ENCODE peak calls at places on chromosomes 7 and 10, in seven cellular contexts. One of them, this sample, is unnamed. For H3K4me1, the result is how much of the 10 kb centered on the place peaks cover.

GRCh38 chr10:27679996-27680395 is 65.6 kb downstream of the MKX start:
- DNase-seq in neuronal stem cell: no peak
- DNase-seq in H9: no peak
- DNase-seq in H1: no peak
- DNase-seq in IMR-90: no peak
- DNase-seq in mesenchymal stem cell: no peak
- DNase-seq in trophoblast cell: peak
- DNase-seq in this sample: peak

GRCh38 chr10:58967551-58968418 is 208.7 kb upstream of the PHYHIPL start:
- DNase-seq in neuronal stem cell: peak
- DNase-seq in H9: peak
- DNase-seq in H1: peak
- DNase-seq in IMR-90: no peak
- DNase-seq in mesenchymal stem cell: peak
- DNase-seq in trophoblast cell: peak
- DNase-seq in this sample: peak

GRCh38 chr7:105426606-105427146 is 38.0 kb upstream of the SRPK2 start:
- DNase-seq in neuronal stem cell: no peak
- DNase-seq in H9: no peak
- DNase-seq in H1: no peak
- DNase-seq in IMR-90: no peak
- DNase-seq in mesenchymal stem cell: no peak
- DNase-seq in trophoblast cell: no peak
- DNase-seq in this sample: no peak

GRCh38 chr10:49512121-49512809 is 26.7 kb downstream of the ERCC6 start:
- DNase-seq in neuronal stem cell: no peak
- DNase-seq in H9: no peak
- DNase-seq in H1: no peak
- DNase-seq in IMR-90: peak
- DNase-seq in mesenchymal stem cell: peak
- DNase-seq in trophoblast cell: peak
- DNase-seq in this sample: peak

GRCh38 chr10:124959564-124959963 is 17.6 kb downstream of the ZRANB1 start:
- DNase-seq in neuronal stem cell: no peak
- DNase-seq in H9: no peak
- DNase-seq in H1: no peak
- DNase-seq in IMR-90: no peak
- DNase-seq in mesenchymal stem cell: no peak
- DNase-seq in trophoblast cell: no peak
- DNase-seq in this sample: no peak

GRCh38 chr7:4845740-4846142 is 16.1 kb downstream of the PAPOLB start:
- DNase-seq in neuronal stem cell: peak
- DNase-seq in H9: peak
- DNase-seq in H1: peak
- DNase-seq in IMR-90: no peak
- DNase-seq in mesenchymal stem cell: no peak
- DNase-seq in trophoblast cell: peak
- DNase-seq in this sample: peak

GRCh38 chr7:90896458-90896857 is 300.3 kb downstream of the CDK14 start:
- DNase-seq in neuronal stem cell: no peak
- DNase-seq in H9: no peak
- DNase-seq in H1: no peak
- DNase-seq in IMR-90: no peak
- DNase-seq in mesenchymal stem cell: peak
- DNase-seq in trophoblast cell: no peak
- DNase-seq in this sample: no peak

GRCh38 chr10:44998146-44998631 is 2.5 kb upstream of the ZNF22 start:
- DNase-seq in neuronal stem cell: no peak
- DNase-seq in H9: no peak
- DNase-seq in H1: no peak
- DNase-seq in IMR-90: peak
- DNase-seq in mesenchymal stem cell: no peak
- DNase-seq in trophoblast cell: no peak
- DNase-seq in this sample: no peak

GRCh38 chr7:36393826-36394225 is 4.2 kb downstream of the ANLN start:
- DNase-seq in neuronal stem cell: no peak
- DNase-seq in H9: no peak
- DNase-seq in H1: no peak
- DNase-seq in IMR-90: no peak
- DNase-seq in mesenchymal stem cell: peak
- DNase-seq in trophoblast cell: no peak
- DNase-seq in this sample: no peak

GRCh38 chr7:26457702-26458327 is 166.2 kb downstream of the SNX10 start:
- DNase-seq in neuronal stem cell: no peak
- DNase-seq in H9: no peak
- DNase-seq in H1: no peak
- DNase-seq in IMR-90: no peak
- DNase-seq in mesenchymal stem cell: peak
- DNase-seq in trophoblast cell: no peak
- DNase-seq in this sample: no peak

GRCh38 chr7:128860158-128861073 is 2.2 kb upstream of the ATP6V1F start:
- DNase-seq in neuronal stem cell: no peak
- DNase-seq in H9: peak
- DNase-seq in H1: no peak
- DNase-seq in IMR-90: peak
- DNase-seq in mesenchymal stem cell: no peak
- DNase-seq in trophoblast cell: no peak
- DNase-seq in this sample: peak

GRCh38 chr10:93124580-93125318 is 51.1 kb downstream of the CYP26A1 start:
- DNase-seq in neuronal stem cell: no peak
- DNase-seq in H9: no peak
- DNase-seq in H1: no peak
- DNase-seq in IMR-90: no peak
- DNase-seq in mesenchymal stem cell: no peak
- DNase-seq in trophoblast cell: peak
- DNase-seq in this sample: no peak

GRCh38 chr10:123236122-123236521 is 81.9 kb downstream of the BUB3 start:
- DNase-seq in neuronal stem cell: no peak
- DNase-seq in H9: no peak
- DNase-seq in H1: no peak
- DNase-seq in IMR-90: no peak
- DNase-seq in mesenchymal stem cell: no peak
- DNase-seq in trophoblast cell: no peak
- DNase-seq in this sample: peak

GRCh38 chr10:15353471-15353870 is 17.6 kb downstream of the FAM171A1 start:
- DNase-seq in neuronal stem cell: no peak
- DNase-seq in H9: no peak
- DNase-seq in H1: no peak
- DNase-seq in IMR-90: no peak
- DNase-seq in mesenchymal stem cell: no peak
- DNase-seq in trophoblast cell: no peak
- DNase-seq in this sample: no peak

GRCh38 chr7:116810267-116811116 is 51.9 kb upstream of the CAPZA2 start:
- DNase-seq in neuronal stem cell: no peak
- DNase-seq in H9: no peak
- DNase-seq in H1: no peak
- DNase-seq in IMR-90: no peak
- DNase-seq in mesenchymal stem cell: peak
- DNase-seq in trophoblast cell: peak
- DNase-seq in this sample: peak

DNA sequence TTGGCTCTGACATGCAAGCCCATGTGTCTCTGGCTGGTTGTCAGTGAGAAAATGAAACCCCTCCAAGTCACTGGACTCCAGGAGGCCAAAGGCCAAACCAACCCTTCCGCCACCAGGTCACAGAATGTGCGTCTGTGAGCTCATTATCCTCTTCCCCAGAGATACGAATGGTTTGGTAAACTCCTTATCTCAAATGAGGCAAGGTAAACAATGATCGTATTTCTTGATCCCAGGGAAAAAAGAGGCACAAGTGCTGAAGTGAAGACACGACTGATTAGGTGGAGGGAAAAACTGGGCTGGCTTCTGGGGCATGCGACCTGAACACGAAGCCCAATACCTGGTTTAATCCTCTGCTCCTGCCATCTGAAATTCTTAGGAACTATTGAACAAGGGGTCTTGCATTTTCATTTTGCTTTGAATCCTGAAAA is 70.6 kb upstream of the ARID5B start:
- DNase-seq in neuronal stem cell: no peak
- DNase-seq in H9: no peak
- DNase-seq in H1: no peak
- DNase-seq in IMR-90: no peak
- DNase-seq in mesenchymal stem cell: no peak
- DNase-seq in trophoblast cell: no peak
- DNase-seq in this sample: no peak
- H3K18ac ChIP-seq in neuronal stem cell: no peak
- H3K18ac ChIP-seq in H9: no peak
- H3K18ac ChIP-seq in H1: no peak
- H3K18ac ChIP-seq in IMR-90: no peak
- H3K18ac ChIP-seq in mesenchymal stem cell: no peak
- H3K18ac ChIP-seq in trophoblast cell: no peak
- H3K18ac ChIP-seq in this sample: no peak

DNA sequence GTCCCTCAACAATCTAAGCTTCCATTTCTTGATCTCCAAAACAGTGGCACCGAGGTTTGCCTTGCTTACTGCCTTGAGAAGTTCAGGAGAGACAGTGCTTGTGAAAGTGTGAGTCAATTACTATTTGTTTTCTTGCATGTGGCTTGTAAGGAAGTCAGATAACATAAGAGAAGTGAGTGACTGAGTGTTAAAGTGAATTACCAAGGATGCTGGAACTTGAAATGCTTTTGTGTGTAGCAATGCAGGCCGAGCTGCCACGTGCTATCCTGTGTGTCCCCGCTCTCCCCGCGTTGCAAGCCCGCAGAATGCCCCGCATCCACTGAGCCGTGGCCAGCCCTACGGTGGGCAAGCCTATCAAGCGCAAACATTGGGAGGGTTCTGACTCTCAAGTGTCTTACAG is 157.7 kb upstream of the ITGB1 start:
- DNase-seq in neuronal stem cell: no peak
- DNase-seq in H9: no peak
- DNase-seq in H1: no peak
- DNase-seq in IMR-90: peak
- DNase-seq in mesenchymal stem cell: no peak
- DNase-seq in trophoblast cell: peak
- DNase-seq in this sample: no peak
- H3K4me1 ChIP-seq in neuronal stem cell: under half
- H3K4me1 ChIP-seq in H9: under half
- H3K4me1 ChIP-seq in H1: under half
- H3K4me1 ChIP-seq in IMR-90: under half
- H3K4me1 ChIP-seq in mesenchymal stem cell: under half
- H3K4me1 ChIP-seq in trophoblast cell: under half
- H3K4me1 ChIP-seq in this sample: under half

GRCh38 chr7:129908181-129908580 is 44.6 kb downstream of the UBE2H start:
- DNase-seq in neuronal stem cell: no peak
- DNase-seq in H9: no peak
- DNase-seq in H1: no peak
- DNase-seq in IMR-90: no peak
- DNase-seq in mesenchymal stem cell: no peak
- DNase-seq in trophoblast cell: no peak
- DNase-seq in this sample: no peak

GRCh38 chr7:129903935-129904334 is 48.8 kb downstream of the UBE2H start:
- DNase-seq in neuronal stem cell: no peak
- DNase-seq in H9: no peak
- DNase-seq in H1: no peak
- DNase-seq in IMR-90: no peak
- DNase-seq in mesenchymal stem cell: no peak
- DNase-seq in trophoblast cell: peak
- DNase-seq in this sample: no peak

GRCh38 chr7:129909669-129910068 is 43.1 kb downstream of the UBE2H start:
- DNase-seq in neuronal stem cell: no peak
- DNase-seq in H9: no peak
- DNase-seq in H1: peak
- DNase-seq in IMR-90: no peak
- DNase-seq in mesenchymal stem cell: no peak
- DNase-seq in trophoblast cell: no peak
- DNase-seq in this sample: no peak

GRCh38 chr7:129906700-129907099 is 46.1 kb downstream of the UBE2H start:
- DNase-seq in neuronal stem cell: no peak
- DNase-seq in H9: no peak
- DNase-seq in H1: no peak
- DNase-seq in IMR-90: no peak
- DNase-seq in mesenchymal stem cell: no peak
- DNase-seq in trophoblast cell: peak
- DNase-seq in this sample: no peak

DNA sequence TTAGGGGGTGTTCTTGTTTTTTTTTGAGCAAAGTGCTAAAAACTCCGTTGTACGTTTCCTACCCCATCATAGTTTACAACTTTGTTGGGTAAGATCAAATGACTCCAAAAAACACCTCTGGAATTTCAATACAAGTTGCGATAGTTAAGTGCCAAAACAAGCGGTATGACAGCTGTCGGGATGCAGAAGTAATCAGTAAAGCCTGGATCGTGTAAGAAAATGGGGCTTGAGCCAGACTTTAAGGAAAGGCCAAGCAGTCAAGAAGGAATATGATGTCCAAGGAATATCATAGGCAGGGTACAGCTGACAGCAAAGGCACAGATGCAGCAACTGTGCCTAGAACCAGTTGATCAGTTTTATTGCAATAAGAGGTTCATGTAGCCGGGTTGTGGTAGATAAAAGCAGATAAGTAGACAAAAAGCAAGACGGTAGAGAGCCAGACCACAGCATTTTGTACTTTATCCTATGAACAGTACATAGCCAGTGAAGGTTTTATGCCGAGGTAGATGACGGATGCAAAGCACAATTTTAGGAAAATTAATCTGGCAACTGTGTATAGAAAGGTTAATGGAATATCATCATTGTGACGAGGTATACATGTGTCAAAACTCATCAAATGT is 45.5 kb downstream of the UBE2H start:
- DNase-seq in neuronal stem cell: no peak
- DNase-seq in H9: no peak
- DNase-seq in H1: peak
- DNase-seq in IMR-90: no peak
- DNase-seq in mesenchymal stem cell: no peak
- DNase-seq in trophoblast cell: no peak
- DNase-seq in this sample: no peak
- H3K18ac ChIP-seq in neuronal stem cell: no peak
- H3K18ac ChIP-seq in H9: no peak
- H3K18ac ChIP-seq in H1: no peak
- H3K18ac ChIP-seq in IMR-90: no peak
- H3K18ac ChIP-seq in mesenchymal stem cell: no peak
- H3K18ac ChIP-seq in trophoblast cell: no peak
- H3K18ac ChIP-seq in this sample: no peak

DNA sequence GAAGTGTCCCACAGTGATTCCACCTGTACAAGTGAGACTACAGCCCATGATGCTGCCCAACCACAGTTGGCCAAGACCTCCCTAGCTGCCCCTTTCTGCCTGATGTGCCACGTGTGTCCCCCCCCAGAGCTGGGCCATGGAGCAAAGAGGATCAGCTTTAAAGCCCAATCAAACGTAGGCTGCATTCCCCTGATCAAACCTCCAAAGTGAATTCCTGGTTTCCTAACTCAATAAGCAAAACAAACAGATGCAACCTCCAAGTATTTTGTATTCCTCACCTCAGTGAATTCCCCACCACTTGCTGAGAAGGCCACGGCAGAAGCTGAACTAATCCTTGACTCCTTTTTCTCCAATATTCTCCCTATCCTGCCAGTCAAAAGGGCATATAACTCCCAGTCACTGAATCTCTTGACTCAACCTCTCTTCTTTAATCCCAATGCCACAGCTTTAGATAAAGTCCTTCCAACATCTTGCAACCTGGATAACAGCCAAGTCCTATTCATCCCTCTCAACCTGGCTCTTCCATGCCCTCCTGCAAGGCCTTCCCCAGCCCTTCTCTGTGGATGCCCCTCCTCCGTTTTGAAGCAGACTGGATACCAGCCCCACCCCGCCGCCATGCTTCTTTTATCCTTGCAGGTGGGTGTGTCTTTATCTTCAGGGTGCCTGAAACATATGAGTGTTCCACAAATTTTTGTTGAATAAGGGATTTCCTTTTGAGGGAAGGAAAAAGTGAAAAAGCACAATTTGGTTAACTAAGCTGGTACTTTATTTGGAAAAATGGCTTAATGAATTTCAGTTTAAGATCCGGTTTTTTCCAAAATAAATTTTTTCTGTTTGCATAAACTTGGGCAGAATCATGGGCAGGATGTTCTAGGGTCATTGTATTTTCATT is 285.2 kb upstream of the MKLN1 start:
- DNase-seq in neuronal stem cell: no peak
- DNase-seq in H9: peak
- DNase-seq in H1: no peak
- DNase-seq in IMR-90: no peak
- DNase-seq in mesenchymal stem cell: no peak
- DNase-seq in trophoblast cell: no peak
- DNase-seq in this sample: peak
- H3K4me1 ChIP-seq in neuronal stem cell: under half
- H3K4me1 ChIP-seq in H9: under half
- H3K4me1 ChIP-seq in H1: under half
- H3K4me1 ChIP-seq in IMR-90: under half
- H3K4me1 ChIP-seq in mesenchymal stem cell: under half
- H3K4me1 ChIP-seq in trophoblast cell: under half
- H3K4me1 ChIP-seq in this sample: under half

This sample was measured in mesendoderm.